ENCODE peak calls at places on chromosome 1, in eight cellular contexts. One of them, this sample, is unnamed.

GRCh38 chr1:41122851-41123518 is 101.5 kb upstream of the SLFNL1 start:
- DNase-seq in NCI-H146: no peak
- DNase-seq in occipital lobe: no peak
- DNase-seq in RWPE2: no peak
- DNase-seq in sciatic nerve: no peak
- DNase-seq in RWPE1: peak; percentile 73
- DNase-seq in cardiac muscle cell: peak; percentile 32
- DNase-seq in aorta: no peak
- DNase-seq in this sample: peak; percentile 36

GRCh38 chr1:109617291-109617801 is 2.1 kb downstream of the GNAT2 start:
- DNase-seq in NCI-H146: no peak
- DNase-seq in cardiac muscle cell: no peak
- DNase-seq in RWPE1: peak; percentile 78
- DNase-seq in RWPE2: no peak
- DNase-seq in sciatic nerve: no peak
- DNase-seq in occipital lobe: no peak
- DNase-seq in aorta: no peak
- DNase-seq in this sample: no peak

GRCh38 chr1:234970371-234970730 is 158.3 kb downstream of the TOMM20 start:
- DNase-seq in NCI-H146: peak; percentile 54
- DNase-seq in cardiac muscle cell: no peak
- DNase-seq in aorta: no peak
- DNase-seq in RWPE2: no peak
- DNase-seq in RWPE1: no peak
- DNase-seq in sciatic nerve: no peak
- DNase-seq in occipital lobe: no peak
- DNase-seq in this sample: no peak

GRCh38 chr1:1259948-1260614 is 13.6 kb upstream of the C1QTNF12 start:
- DNase-seq in sciatic nerve: no peak
- DNase-seq in cardiac muscle cell: no peak
- DNase-seq in occipital lobe: no peak
- DNase-seq in NCI-H146: no peak
- DNase-seq in RWPE1: no peak
- DNase-seq in aorta: no peak
- DNase-seq in RWPE2: peak; percentile 56
- DNase-seq in this sample: no peak

GRCh38 chr1:114015075-114015474 is 35.8 kb downstream of the OLFML3 start:
- DNase-seq in RWPE2: no peak
- DNase-seq in aorta: no peak
- DNase-seq in sciatic nerve: no peak
- DNase-seq in NCI-H146: peak; percentile 7
- DNase-seq in occipital lobe: no peak
- DNase-seq in cardiac muscle cell: no peak
- DNase-seq in RWPE1: peak; percentile 74
- DNase-seq in this sample: no peak

GRCh38 chr1:214552174-214552608 is 789 bp upstream of the PTPN14 start:
- DNase-seq in NCI-H146: no peak
- DNase-seq in cardiac muscle cell: peak; percentile 56
- DNase-seq in RWPE2: no peak
- DNase-seq in sciatic nerve: peak; percentile 69
- DNase-seq in aorta: peak; percentile 87
- DNase-seq in RWPE1: peak; percentile 90
- DNase-seq in occipital lobe: no peak
- DNase-seq in this sample: peak; percentile 72

GRCh38 chr1:110542730-110543129 is 23.8 kb upstream of the KCNA10 start:
- DNase-seq in cardiac muscle cell: peak; percentile 75
- DNase-seq in NCI-H146: no peak
- DNase-seq in RWPE1: peak; percentile 49
- DNase-seq in RWPE2: no peak
- DNase-seq in aorta: no peak
- DNase-seq in sciatic nerve: no peak
- DNase-seq in occipital lobe: no peak
- DNase-seq in this sample: no peak

GRCh38 chr1:244394851-244395765 is 56.6 kb downstream of the ADSS2 start:
- DNase-seq in occipital lobe: no peak
- DNase-seq in RWPE1: no peak
- DNase-seq in aorta: no peak
- DNase-seq in cardiac muscle cell: no peak
- DNase-seq in sciatic nerve: no peak
- DNase-seq in NCI-H146: no peak
- DNase-seq in RWPE2: no peak
- DNase-seq in this sample: no peak

GRCh38 chr1:110675060-110675791 is 486 bp upstream of the KCNA3 start:
- DNase-seq in aorta: no peak
- DNase-seq in NCI-H146: peak; percentile 3
- DNase-seq in RWPE2: no peak
- DNase-seq in cardiac muscle cell: no peak
- DNase-seq in occipital lobe: no peak
- DNase-seq in RWPE1: no peak
- DNase-seq in sciatic nerve: no peak
- DNase-seq in this sample: no peak

GRCh38 chr1:59279651-59280050 is 17.2 kb upstream of the FGGY start:
- DNase-seq in sciatic nerve: no peak
- DNase-seq in NCI-H146: no peak
- DNase-seq in RWPE2: no peak
- DNase-seq in occipital lobe: no peak
- DNase-seq in cardiac muscle cell: no peak
- DNase-seq in RWPE1: no peak
- DNase-seq in aorta: no peak
- DNase-seq in this sample: no peak

GRCh38 chr1:243739335-243740003 is 110.6 kb downstream of the AKT3 start:
- DNase-seq in sciatic nerve: no peak
- DNase-seq in NCI-H146: no peak
- DNase-seq in RWPE2: no peak
- DNase-seq in occipital lobe: no peak
- DNase-seq in aorta: no peak
- DNase-seq in RWPE1: no peak
- DNase-seq in cardiac muscle cell: no peak
- DNase-seq in this sample: no peak

GRCh38 chr1:221099747-221100146 is 220.5 kb downstream of the HLX start:
- DNase-seq in occipital lobe: no peak
- DNase-seq in RWPE1: no peak
- DNase-seq in NCI-H146: no peak
- DNase-seq in RWPE2: no peak
- DNase-seq in sciatic nerve: no peak
- DNase-seq in cardiac muscle cell: no peak
- DNase-seq in aorta: no peak
- DNase-seq in this sample: no peak

GRCh38 chr1:177431123-177431522 is 260.4 kb downstream of the BRINP2 start:
- DNase-seq in RWPE2: no peak
- DNase-seq in sciatic nerve: no peak
- DNase-seq in cardiac muscle cell: no peak
- DNase-seq in RWPE1: no peak
- DNase-seq in occipital lobe: no peak
- DNase-seq in NCI-H146: no peak
- DNase-seq in aorta: no peak
- DNase-seq in this sample: no peak

GRCh38 chr1:172466795-172467407 is 23.0 kb upstream of the PIGC start:
- DNase-seq in RWPE2: no peak
- DNase-seq in sciatic nerve: no peak
- DNase-seq in NCI-H146: no peak
- DNase-seq in cardiac muscle cell: no peak
- DNase-seq in occipital lobe: no peak
- DNase-seq in RWPE1: no peak
- DNase-seq in aorta: no peak
- DNase-seq in this sample: peak; percentile 59

GRCh38 chr1:162094271-162094670 is 24.8 kb downstream of the NOS1AP start:
- DNase-seq in NCI-H146: no peak
- DNase-seq in sciatic nerve: no peak
- DNase-seq in cardiac muscle cell: no peak
- DNase-seq in aorta: no peak
- DNase-seq in RWPE1: no peak
- DNase-seq in occipital lobe: no peak
- DNase-seq in RWPE2: no peak
- DNase-seq in this sample: no peak

GRCh38 chr1:221227872-221228337 is 348.7 kb downstream of the HLX start:
- DNase-seq in RWPE1: no peak
- DNase-seq in aorta: no peak
- DNase-seq in cardiac muscle cell: peak; percentile 2
- DNase-seq in occipital lobe: no peak
- DNase-seq in RWPE2: no peak
- DNase-seq in sciatic nerve: no peak
- DNase-seq in NCI-H146: peak; percentile 23
- DNase-seq in this sample: no peak

GRCh38 chr1:200919386-200919785 is 24.7 kb downstream of the INAVA start:
- DNase-seq in sciatic nerve: no peak
- DNase-seq in cardiac muscle cell: no peak
- DNase-seq in occipital lobe: no peak
- DNase-seq in RWPE1: no peak
- DNase-seq in RWPE2: no peak
- DNase-seq in NCI-H146: no peak
- DNase-seq in aorta: no peak
- DNase-seq in this sample: no peak

GRCh38 chr1:28895896-28896608 is 18.3 kb upstream of the EPB41 start:
- DNase-seq in cardiac muscle cell: no peak
- DNase-seq in RWPE1: no peak
- DNase-seq in occipital lobe: no peak
- DNase-seq in sciatic nerve: no peak
- DNase-seq in RWPE2: no peak
- DNase-seq in NCI-H146: no peak
- DNase-seq in aorta: peak; percentile 49
- DNase-seq in this sample: no peak

GRCh38 chr1:70319750-70320149 is 34.8 kb downstream of the ANKRD13C start:
- DNase-seq in NCI-H146: no peak
- DNase-seq in occipital lobe: no peak
- DNase-seq in aorta: no peak
- DNase-seq in cardiac muscle cell: no peak
- DNase-seq in RWPE1: peak; percentile 30
- DNase-seq in RWPE2: no peak
- DNase-seq in sciatic nerve: no peak
- DNase-seq in this sample: no peak

GRCh38 chr1:184755226-184756065 is 788 bp upstream of the EDEM3 start:
- DNase-seq in RWPE1: peak; percentile 11
- DNase-seq in aorta: no peak
- DNase-seq in NCI-H146: peak; percentile 41
- DNase-seq in RWPE2: no peak
- DNase-seq in sciatic nerve: no peak
- DNase-seq in cardiac muscle cell: peak; percentile 23
- DNase-seq in occipital lobe: peak; percentile 19
- DNase-seq in this sample: peak; percentile 30

GRCh38 chr1:151512326-151512725 is 1.1 kb downstream of the CGN start:
- DNase-seq in NCI-H146: peak; percentile 10
- DNase-seq in aorta: no peak
- DNase-seq in sciatic nerve: no peak
- DNase-seq in RWPE2: no peak
- DNase-seq in occipital lobe: no peak
- DNase-seq in cardiac muscle cell: no peak
- DNase-seq in RWPE1: no peak
- DNase-seq in this sample: no peak

GRCh38 chr1:40781614-40781971 is 2.0 kb upstream of the KCNQ4 start:
- DNase-seq in occipital lobe: no peak
- DNase-seq in RWPE1: no peak
- DNase-seq in sciatic nerve: no peak
- DNase-seq in cardiac muscle cell: no peak
- DNase-seq in RWPE2: no peak
- DNase-seq in NCI-H146: no peak
- DNase-seq in aorta: no peak
- DNase-seq in this sample: no peak

GRCh38 chr1:204084247-204084772 is 11.4 kb downstream of the SOX13 start:
- DNase-seq in RWPE2: no peak
- DNase-seq in occipital lobe: no peak
- DNase-seq in RWPE1: no peak
- DNase-seq in cardiac muscle cell: peak; percentile 55
- DNase-seq in NCI-H146: peak; percentile 99
- DNase-seq in sciatic nerve: no peak
- DNase-seq in aorta: peak; percentile 73
- DNase-seq in this sample: peak; percentile 98

GRCh38 chr1:10694633-10695627 is 101.5 kb downstream of the CASZ1 start:
- DNase-seq in RWPE1: peak; percentile 95
- DNase-seq in occipital lobe: peak; percentile 67
- DNase-seq in RWPE2: peak; percentile 87
- DNase-seq in NCI-H146: peak; percentile 39
- DNase-seq in aorta: peak; percentile 97
- DNase-seq in cardiac muscle cell: peak; percentile 95
- DNase-seq in sciatic nerve: peak; percentile 89
- DNase-seq in this sample: peak; percentile 93

GRCh38 chr1:116424863-116425262 is 51.8 kb downstream of the ATP1A1 start:
- DNase-seq in RWPE2: no peak
- DNase-seq in cardiac muscle cell: no peak
- DNase-seq in NCI-H146: no peak
- DNase-seq in aorta: no peak
- DNase-seq in sciatic nerve: no peak
- DNase-seq in RWPE1: no peak
- DNase-seq in occipital lobe: no peak
- DNase-seq in this sample: no peak

GRCh38 chr1:108892356-108893140 is 15.8 kb downstream of the GPSM2 start:
- DNase-seq in RWPE2: no peak
- DNase-seq in RWPE1: no peak
- DNase-seq in sciatic nerve: no peak
- DNase-seq in occipital lobe: no peak
- DNase-seq in aorta: no peak
- DNase-seq in cardiac muscle cell: no peak
- DNase-seq in NCI-H146: no peak
- DNase-seq in this sample: no peak

GRCh38 chr1:43834280-43835140 is 99.1 kb upstream of the ARTN start:
- DNase-seq in NCI-H146: no peak
- DNase-seq in cardiac muscle cell: no peak
- DNase-seq in occipital lobe: no peak
- DNase-seq in RWPE1: no peak
- DNase-seq in sciatic nerve: no peak
- DNase-seq in aorta: no peak
- DNase-seq in RWPE2: no peak
- DNase-seq in this sample: peak; percentile 25

GRCh38 chr1:113415256-113416189 is 25.2 kb downstream of the MAGI3 start:
- DNase-seq in RWPE1: no peak
- DNase-seq in sciatic nerve: no peak
- DNase-seq in cardiac muscle cell: no peak
- DNase-seq in aorta: no peak
- DNase-seq in occipital lobe: no peak
- DNase-seq in RWPE2: no peak
- DNase-seq in NCI-H146: no peak
- DNase-seq in this sample: no peak

GRCh38 chr1:42173155-42173933 is 8.8 kb upstream of the GUCA2A start:
- DNase-seq in occipital lobe: peak; percentile 35
- DNase-seq in aorta: peak; percentile 84
- DNase-seq in NCI-H146: peak; percentile 11
- DNase-seq in RWPE1: peak; percentile 48
- DNase-seq in RWPE2: no peak
- DNase-seq in sciatic nerve: peak; percentile 78
- DNase-seq in cardiac muscle cell: peak; percentile 67
- DNase-seq in this sample: peak; percentile 75

GRCh38 chr1:101388904-101389546 is 152.2 kb downstream of the S1PR1 start:
- DNase-seq in RWPE2: no peak
- DNase-seq in sciatic nerve: no peak
- DNase-seq in NCI-H146: no peak
- DNase-seq in occipital lobe: no peak
- DNase-seq in aorta: no peak
- DNase-seq in cardiac muscle cell: no peak
- DNase-seq in RWPE1: no peak
- DNase-seq in this sample: no peak

GRCh38 chr1:113192242-113192641 is 119.2 kb downstream of the LRIG2 start:
- DNase-seq in RWPE2: no peak
- DNase-seq in RWPE1: no peak
- DNase-seq in occipital lobe: no peak
- DNase-seq in aorta: no peak
- DNase-seq in sciatic nerve: no peak
- DNase-seq in cardiac muscle cell: no peak
- DNase-seq in NCI-H146: no peak
- DNase-seq in this sample: no peak

GRCh38 chr1:61050541-61051454 is 31.6 kb upstream of the NFIA start:
- DNase-seq in RWPE1: peak; percentile 34
- DNase-seq in occipital lobe: no peak
- DNase-seq in aorta: peak; percentile 89
- DNase-seq in sciatic nerve: peak; percentile 82
- DNase-seq in RWPE2: no peak
- DNase-seq in NCI-H146: no peak
- DNase-seq in cardiac muscle cell: peak; percentile 72
- DNase-seq in this sample: peak; percentile 54

GRCh38 chr1:201245082-201245481 is 38.2 kb upstream of the PKP1 start:
- DNase-seq in occipital lobe: no peak
- DNase-seq in aorta: no peak
- DNase-seq in RWPE2: no peak
- DNase-seq in sciatic nerve: no peak
- DNase-seq in cardiac muscle cell: no peak
- DNase-seq in NCI-H146: peak; percentile 76
- DNase-seq in RWPE1: no peak
- DNase-seq in this sample: no peak

GRCh38 chr1:34858901-34859441 is 578 bp downstream of the SMIM12 start:
- DNase-seq in NCI-H146: no peak
- DNase-seq in RWPE1: peak; percentile 52
- DNase-seq in cardiac muscle cell: peak; percentile 16
- DNase-seq in aorta: no peak
- DNase-seq in occipital lobe: no peak
- DNase-seq in RWPE2: no peak
- DNase-seq in sciatic nerve: peak; percentile 60
- DNase-seq in this sample: peak; percentile 30

This sample was measured in body of pancreas.